ENCODE peak calls at places on chromosomes 12 and 14, in six cellular contexts. R, C, W, E, X and B are unnamed samples. For H3K36me3, the result is how much of the 10 kb centered on the place peaks cover.

GRCh38 chr12:54605138-54605970 is 16.9 kb upstream of the PPP1R1A start:
- DNase-seq in R (no peak), C (no peak), W (no peak), E (no peak), X (no peak), B (no peak)

GRCh38 chr12:77746108-77746507 is 84.6 kb upstream of the NAV3 start:
- DNase-seq in R (no peak), C (no peak), W (no peak), E (no peak), X (no peak), B (no peak)

GRCh38 chr12:69935651-69936100 is 110.6 kb downstream of the MYRFL start:
- DNase-seq in R (peak), C (no peak), W (no peak), E (no peak), X (no peak), B (no peak)

GRCh38 chr14:30443368-30444007 is 115.5 kb upstream of the G2E3 start:
- DNase-seq in R (peak), C (no peak), W (no peak), E (no peak), X (no peak), B (no peak)

GRCh38 chr12:80821513-80822000 is 104.8 kb downstream of the MYF5 start:
- DNase-seq in R (no peak), C (peak), W (no peak), E (no peak), X (no peak), B (no peak)

GRCh38 chr12:42666671-42667243 is 77.2 kb upstream of the PRICKLE1 start:
- DNase-seq in R (no peak), C (no peak), W (no peak), E (no peak), X (no peak), B (no peak)

GRCh38 chr12:75837700-75838099 is 193.9 kb downstream of the PHLDA1 start:
- DNase-seq in R (peak), C (no peak), W (no peak), E (no peak), X (no peak), B (no peak)

GRCh38 chr14:99132821-99133562 is 139.0 kb downstream of the BCL11B start:
- DNase-seq in R (no peak), C (no peak), W (peak), E (no peak), X (peak), B (no peak)

GRCh38 chr14:93201155-93201704 is 5.6 kb downstream of the GON7 start:
- DNase-seq in R (no peak), C (no peak), W (no peak), E (no peak), X (no peak), B (no peak)

GRCh38 chr12:56358836-56359532 is 923 bp downstream of the STAT2 start:
- DNase-seq in R (no peak), C (peak), W (peak), E (no peak), X (peak), B (no peak)

GRCh38 chr12:131698286-131698685 is 12.6 kb upstream of the SFSWAP start:
- DNase-seq in R (no peak), C (no peak), W (no peak), E (no peak), X (no peak), B (no peak)

GRCh38 chr12:12859690-12860089 is 31.7 kb upstream of the GPRC5A start:
- DNase-seq in R (no peak), C (no peak), W (no peak), E (no peak), X (no peak), B (no peak)

GRCh38 chr12:65603428-65604351 is 220.6 kb upstream of the HMGA2 start:
- DNase-seq in R (no peak), C (peak), W (peak), E (peak), X (peak), B (no peak)

GRCh38 chr12:74598819-74599218 is 61.2 kb downstream of the ATXN7L3B start:
- DNase-seq in R (no peak), C (no peak), W (no peak), E (no peak), X (no peak), B (no peak)

GRCh38 chr12:109997393-109997792 is 1.2 kb upstream of the GIT2 start:
- DNase-seq in R (no peak), C (no peak), W (no peak), E (no peak), X (no peak), B (no peak)

GRCh38 chr12:43675048-43675904 is 83.3 kb downstream of the PUS7L start:
- DNase-seq in R (no peak), C (no peak), W (no peak), E (no peak), X (no peak), B (no peak)

GRCh38 chr12:10278104-10278503 is 29.6 kb upstream of the KLRD1 start:
- DNase-seq in R (no peak), C (no peak), W (no peak), E (no peak), X (no peak), B (no peak)

GRCh38 chr12:92255741-92256140 is 110.1 kb upstream of the BTG1 start:
- DNase-seq in R (no peak), C (no peak), W (no peak), E (no peak), X (no peak), B (no peak)

GRCh38 chr12:54082402-54082892 is 28.8 kb downstream of the HOXC4 start:
- DNase-seq in R (peak), C (peak), W (no peak), E (no peak), X (peak), B (peak)

GRCh38 chr12:13061377-13061776 is 17.2 kb downstream of the FAM234B start:
- DNase-seq in R (no peak), C (no peak), W (no peak), E (no peak), X (no peak), B (no peak)

GRCh38 chr12:93243689-93244513 is 133.8 kb upstream of the NUDT4 start:
- DNase-seq in R (peak), C (peak), W (peak), E (no peak), X (peak), B (peak)

GRCh38 chr12:50039151-50039835 is 14.0 kb upstream of the RACGAP1 start:
- DNase-seq in R (peak), C (peak), W (peak), E (peak), X (peak), B (peak)

GRCh38 chr14:52313903-52314481 is at the start of gene PTGER2:
- DNase-seq in R (peak), C (peak), W (peak), E (peak), X (peak), B (peak)

GRCh38 chr14:90777830-90778467 is 38.3 kb downstream of the TTC7B start:
- DNase-seq in R (no peak), C (no peak), W (no peak), E (no peak), X (no peak), B (no peak)

GRCh38 chr14:71586131-71586893 is 345.9 kb upstream of the RGS6 start:
- DNase-seq in R (peak), C (no peak), W (peak), E (no peak), X (no peak), B (peak)
- TF ChIP-seq EP300 in R (peak), C (no peak), W (peak), E (no peak), X (no peak), B (no peak)

GRCh38 chr14:61145258-61145902 is 135.8 kb downstream of the TMEM30B start:
- DNase-seq in R (peak), C (no peak), W (peak), E (no peak), X (no peak), B (no peak)

GRCh38 chr14:61139006-61139599 is 142.0 kb downstream of the TMEM30B start:
- DNase-seq in R (no peak), C (no peak), W (no peak), E (no peak), X (no peak), B (no peak)

GRCh38 chr14:61145903-61146411 is 135.2 kb downstream of the TMEM30B start:
- DNase-seq in R (peak), C (no peak), W (no peak), E (no peak), X (no peak), B (no peak)

GRCh38 chr14:61140271-61140670 is 140.9 kb downstream of the TMEM30B start:
- DNase-seq in R (no peak), C (no peak), W (no peak), E (no peak), X (no peak), B (no peak)

GRCh38 chr14:61140872-61141271 is 140.3 kb downstream of the TMEM30B start:
- DNase-seq in R (no peak), C (no peak), W (no peak), E (no peak), X (no peak), B (no peak)
- H3K36me3 ChIP-seq in R (under half), C (under half), W (under half), E (under half), X (under half), B (under half)

GRCh38 chr12:67419810-67420209 is 150.7 kb downstream of the CAND1 start:
- DNase-seq in R (no peak), C (no peak), W (no peak), E (no peak), X (no peak), B (no peak)
- TF ChIP-seq EP300 in R (no peak), C (no peak), W (no peak), E (no peak), X (no peak), B (no peak)

DNA sequence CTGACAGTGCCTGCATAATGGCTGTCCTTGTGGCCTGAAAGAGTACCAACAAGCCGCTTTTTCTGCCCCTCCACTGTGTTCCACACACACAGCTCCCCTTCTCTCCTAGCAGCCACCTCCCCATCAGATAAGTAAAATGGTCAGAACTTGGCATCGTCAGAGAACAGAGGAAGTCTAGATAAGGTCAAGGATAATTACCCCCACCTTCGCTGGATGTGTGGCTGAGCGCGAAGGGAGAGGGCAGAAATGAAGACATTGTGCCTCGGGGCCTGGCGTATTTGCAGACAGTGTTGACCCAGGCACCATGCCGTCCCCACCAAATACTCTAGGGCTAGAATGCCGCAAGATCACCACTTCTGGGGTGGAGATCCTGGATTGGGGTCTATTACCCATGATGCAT is 30.6 kb downstream of the FBXO21 start:
- DNase-seq in R (peak), C (no peak), W (no peak), E (no peak), X (no peak), B (no peak)
- H3K36me3 ChIP-seq in R (under half), C (half or more), W (under half), E (half or more), X (half or more), B (under half)